ENCODE peak calls at places on chromosomes 16 and 17, in six cellular contexts. One of them, this sample, is unnamed.

GRCh38 chr16:89357055-89357454 is 133.3 kb downstream of the ANKRD11 start:
- DNase-seq in K562: peak; percentile 71
- DNase-seq in A549: no peak
- DNase-seq in IMR-90: no peak
- DNase-seq in GM12878: no peak
- DNase-seq in SK-N-SH: no peak
- DNase-seq in this sample: peak; percentile 40

GRCh38 chr17:73231363-73231762 is 30.3 kb downstream of the CPSF4L start:
- DNase-seq in A549: peak; percentile 43
- DNase-seq in IMR-90: peak; percentile 25
- DNase-seq in GM12878: no peak
- DNase-seq in K562: peak; percentile 63
- DNase-seq in SK-N-SH: peak; percentile 54
- DNase-seq in this sample: no peak

GRCh38 chr16:8931864-8932263 is 31.8 kb downstream of the USP7 start:
- DNase-seq in IMR-90: peak; percentile 68
- DNase-seq in SK-N-SH: no peak
- DNase-seq in A549: no peak
- DNase-seq in GM12878: no peak
- DNase-seq in K562: peak; percentile 65
- DNase-seq in this sample: peak; percentile 48

GRCh38 chr17:2867441-2868424 is 71.5 kb downstream of the RAP1GAP2 start:
- DNase-seq in GM12878: no peak
- DNase-seq in A549: no peak
- DNase-seq in IMR-90: peak; percentile 93
- DNase-seq in K562: no peak
- DNase-seq in SK-N-SH: no peak
- DNase-seq in this sample: peak; percentile 87

GRCh38 chr16:17211797-17212196 is 259.0 kb downstream of the XYLT1 start:
- DNase-seq in SK-N-SH: peak; percentile 21
- DNase-seq in GM12878: no peak
- DNase-seq in A549: no peak
- DNase-seq in IMR-90: no peak
- DNase-seq in K562: peak; percentile 18
- DNase-seq in this sample: peak; percentile 34

GRCh38 chr16:47424846-47425245 is 36.0 kb downstream of the ITFG1 start:
- DNase-seq in A549: no peak
- DNase-seq in K562: no peak
- DNase-seq in GM12878: no peak
- DNase-seq in IMR-90: no peak
- DNase-seq in SK-N-SH: no peak
- DNase-seq in this sample: peak; percentile 39

GRCh38 chr17:75516619-75517276 is 420 bp downstream of the TSEN54 start:
- DNase-seq in GM12878: no peak
- DNase-seq in K562: peak; percentile 54
- DNase-seq in IMR-90: no peak
- DNase-seq in A549: peak; percentile 52
- DNase-seq in SK-N-SH: no peak
- DNase-seq in this sample: no peak

GRCh38 chr17:77019955-77020379 is 120.8 kb upstream of the SEC14L1 start:
- DNase-seq in SK-N-SH: no peak
- DNase-seq in K562: no peak
- DNase-seq in GM12878: no peak
- DNase-seq in IMR-90: no peak
- DNase-seq in A549: no peak
- DNase-seq in this sample: peak; percentile 35

GRCh38 chr16:68636818-68637217 is 8.3 kb upstream of the CDH3 start:
- DNase-seq in A549: no peak
- DNase-seq in IMR-90: no peak
- DNase-seq in SK-N-SH: no peak
- DNase-seq in GM12878: no peak
- DNase-seq in K562: no peak
- DNase-seq in this sample: no peak

GRCh38 chr16:30350134-30350871 is 4.8 kb downstream of the CD2BP2 start:
- DNase-seq in A549: no peak
- DNase-seq in GM12878: peak; percentile 89
- DNase-seq in SK-N-SH: no peak
- DNase-seq in IMR-90: no peak
- DNase-seq in K562: no peak
- DNase-seq in this sample: no peak

GRCh38 chr16:5615868-5616642 is 518.5 kb upstream of the EEF2KMT start:
- DNase-seq in GM12878: no peak
- DNase-seq in A549: peak; percentile 58
- DNase-seq in K562: peak; percentile 87
- DNase-seq in SK-N-SH: peak; percentile 84
- DNase-seq in IMR-90: no peak
- DNase-seq in this sample: peak; percentile 35

GRCh38 chr17:2235792-2236365 is 67.7 kb downstream of the SMG6 start:
- DNase-seq in IMR-90: no peak
- DNase-seq in SK-N-SH: no peak
- DNase-seq in A549: no peak
- DNase-seq in K562: no peak
- DNase-seq in GM12878: no peak
- DNase-seq in this sample: no peak

GRCh38 chr16:1425616-1426370 is 5.1 kb upstream of the PERCC1 start:
- DNase-seq in IMR-90: no peak
- DNase-seq in SK-N-SH: peak; percentile 22
- DNase-seq in A549: no peak
- DNase-seq in K562: no peak
- DNase-seq in GM12878: no peak
- DNase-seq in this sample: no peak

GRCh38 chr17:3039748-3040147 is 23.7 kb downstream of the OR1D5 start:
- DNase-seq in K562: no peak
- DNase-seq in SK-N-SH: no peak
- DNase-seq in IMR-90: peak; percentile 26
- DNase-seq in GM12878: no peak
- DNase-seq in A549: no peak
- DNase-seq in this sample: no peak

GRCh38 chr16:82337355-82337754 is 167.3 kb upstream of the MPHOSPH6 start:
- DNase-seq in K562: no peak
- DNase-seq in IMR-90: no peak
- DNase-seq in SK-N-SH: no peak
- DNase-seq in A549: no peak
- DNase-seq in GM12878: no peak
- DNase-seq in this sample: no peak

GRCh38 chr17:29573871-29574731 is 5.6 kb downstream of the TP53I13 start:
- DNase-seq in GM12878: no peak
- DNase-seq in A549: no peak
- DNase-seq in IMR-90: no peak
- DNase-seq in SK-N-SH: no peak
- DNase-seq in K562: no peak
- DNase-seq in this sample: no peak

GRCh38 chr17:80850817-80851216 is 140.8 kb upstream of the CHMP6 start:
- DNase-seq in IMR-90: peak; percentile 74
- DNase-seq in GM12878: no peak
- DNase-seq in K562: no peak
- DNase-seq in SK-N-SH: no peak
- DNase-seq in A549: no peak
- DNase-seq in this sample: no peak

GRCh38 chr16:81505011-81505660 is 60.5 kb downstream of the CMIP start:
- DNase-seq in GM12878: peak; percentile 72
- DNase-seq in SK-N-SH: peak; percentile 69
- DNase-seq in K562: peak; percentile 97
- DNase-seq in IMR-90: no peak
- DNase-seq in A549: no peak
- DNase-seq in this sample: no peak

GRCh38 chr16:20995711-20996110 is 95.1 kb downstream of the LYRM1 start:
- DNase-seq in GM12878: no peak
- DNase-seq in IMR-90: no peak
- DNase-seq in SK-N-SH: no peak
- DNase-seq in A549: no peak
- DNase-seq in K562: no peak
- DNase-seq in this sample: no peak

GRCh38 chr16:24011237-24011636 is 175.5 kb downstream of the PRKCB start:
- DNase-seq in K562: no peak
- DNase-seq in IMR-90: no peak
- DNase-seq in SK-N-SH: no peak
- DNase-seq in GM12878: no peak
- DNase-seq in A549: no peak
- DNase-seq in this sample: no peak

GRCh38 chr16:24221219-24221618 is 34.9 kb upstream of the CACNG3 start:
- DNase-seq in SK-N-SH: no peak
- DNase-seq in GM12878: no peak
- DNase-seq in A549: no peak
- DNase-seq in IMR-90: no peak
- DNase-seq in K562: no peak
- DNase-seq in this sample: no peak

DNA sequence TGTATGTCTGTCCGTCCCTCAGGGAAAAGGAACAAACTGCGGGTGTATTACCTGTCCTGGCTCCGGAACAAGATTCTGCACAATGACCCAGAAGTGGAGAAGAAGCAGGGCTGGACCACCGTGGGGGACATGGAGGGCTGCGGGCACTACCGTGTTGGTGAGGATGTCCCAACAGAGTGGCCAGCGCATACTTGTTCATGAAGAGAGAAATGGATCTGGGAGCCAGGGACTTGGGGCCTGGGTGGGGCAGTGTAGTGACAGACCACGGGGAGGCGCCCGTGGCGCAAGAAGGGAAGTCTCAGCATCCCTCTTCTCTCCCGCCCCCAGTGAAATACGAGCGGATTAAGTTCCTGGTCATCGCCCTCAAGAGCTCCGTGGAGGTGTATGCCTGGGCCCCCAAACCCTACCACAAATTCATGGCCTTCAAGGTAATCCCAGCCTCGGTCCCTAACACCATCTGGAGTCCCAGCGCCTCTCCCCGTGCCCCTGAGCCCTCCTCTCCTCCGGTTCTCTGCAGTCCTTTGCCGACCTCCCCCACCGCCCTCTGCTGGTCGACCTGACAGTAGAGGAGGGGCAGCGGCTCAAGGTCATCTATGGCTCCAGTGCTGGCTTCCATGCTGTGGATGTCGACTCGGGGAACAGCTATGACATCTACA is 3.5 kb upstream of the C17orf107 start:
- DNase-seq in GM12878: no peak
- DNase-seq in IMR-90: no peak
- DNase-seq in SK-N-SH: no peak
- DNase-seq in K562: peak; percentile 30
- DNase-seq in A549: no peak
- DNase-seq in this sample: no peak
- TF ChIP-seq SMC3 in GM12878: no peak
- TF ChIP-seq SMC3 in IMR-90: no peak
- TF ChIP-seq SMC3 in SK-N-SH: no peak
- TF ChIP-seq SMC3 in K562: no peak
- TF ChIP-seq SMC3 in A549: no peak
- TF ChIP-seq SMC3 in this sample: no peak

DNA sequence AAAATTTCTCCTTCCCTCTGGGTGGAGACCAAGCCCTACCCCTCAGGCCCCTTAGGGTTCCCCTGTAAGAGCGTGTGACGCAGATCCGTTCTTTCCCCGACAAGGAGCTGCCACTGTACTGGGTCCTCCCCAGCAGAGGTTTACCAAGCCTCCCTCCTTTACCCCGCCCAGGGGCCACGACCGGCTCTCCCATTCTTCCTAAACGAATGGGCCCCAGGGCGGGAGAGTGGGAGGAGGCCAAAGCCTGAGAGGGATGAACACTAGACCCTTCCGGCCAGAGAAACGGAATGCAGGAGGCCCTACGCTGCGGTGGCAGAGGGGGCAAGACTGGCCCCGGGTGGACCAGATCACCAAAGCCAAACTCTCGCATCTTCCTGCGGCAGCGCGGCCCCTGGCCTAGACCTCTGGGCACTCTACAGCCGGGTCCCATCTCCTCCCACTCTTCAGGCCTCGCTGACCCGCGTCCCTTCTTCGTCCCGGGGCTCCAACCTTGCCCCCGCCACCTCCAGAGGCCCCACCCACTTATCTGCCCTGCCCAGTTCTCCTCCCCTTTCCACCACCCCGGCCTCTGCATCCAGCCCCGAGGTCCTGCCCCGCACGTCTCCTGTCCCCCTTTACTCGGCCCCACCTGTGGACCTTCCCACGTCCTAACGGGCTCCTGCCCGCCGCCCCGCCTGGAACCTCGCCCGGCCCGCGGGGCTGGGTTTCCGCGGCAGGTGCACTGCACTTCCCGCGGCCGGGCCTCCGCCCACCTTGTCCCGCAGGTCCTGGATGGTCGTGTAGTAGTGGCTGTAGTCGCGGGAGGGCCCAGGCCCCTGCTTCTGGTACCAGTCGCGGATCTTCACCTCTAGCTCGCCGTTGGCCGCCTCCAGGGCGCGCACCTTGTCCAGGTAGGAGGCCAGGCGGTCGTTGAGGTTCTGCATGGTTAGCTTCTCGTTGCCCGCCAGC is 758 bp downstream of the KRT19 start:
- DNase-seq in K562: peak; percentile 76
- DNase-seq in SK-N-SH: no peak
- DNase-seq in A549: no peak
- DNase-seq in GM12878: no peak
- DNase-seq in IMR-90: no peak
- DNase-seq in this sample: no peak
- TF ChIP-seq SMC3 in K562: no peak
- TF ChIP-seq SMC3 in SK-N-SH: no peak
- TF ChIP-seq SMC3 in A549: no peak
- TF ChIP-seq SMC3 in GM12878: no peak
- TF ChIP-seq SMC3 in IMR-90: no peak
- TF ChIP-seq SMC3 in this sample: no peak

DNA sequence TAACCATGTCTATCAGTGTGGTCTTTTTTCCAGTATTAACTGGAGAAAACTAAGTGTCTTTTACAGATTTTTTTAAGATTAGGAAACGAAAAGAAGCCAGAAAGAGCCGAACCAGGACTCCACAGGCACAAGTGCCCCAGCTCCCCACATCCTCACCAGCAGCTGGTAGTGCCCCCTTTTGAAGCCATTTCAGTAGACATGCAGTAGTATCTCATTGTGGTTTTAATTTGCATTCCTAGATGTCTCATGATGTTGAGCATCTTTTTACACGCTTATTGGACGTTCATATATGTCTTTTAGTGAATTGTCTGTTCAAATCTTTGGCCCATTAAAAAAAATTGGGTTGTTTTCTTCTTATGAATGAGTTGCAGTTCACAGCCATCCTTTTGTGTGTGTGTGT is 4.8 kb upstream of the CMTM3 start:
- DNase-seq in A549: no peak
- DNase-seq in GM12878: no peak
- DNase-seq in K562: no peak
- DNase-seq in IMR-90: no peak
- DNase-seq in SK-N-SH: no peak
- DNase-seq in this sample: no peak
- TF ChIP-seq SMC3 in A549: no peak
- TF ChIP-seq SMC3 in GM12878: no peak
- TF ChIP-seq SMC3 in K562: no peak
- TF ChIP-seq SMC3 in IMR-90: no peak
- TF ChIP-seq SMC3 in SK-N-SH: no peak
- TF ChIP-seq SMC3 in this sample: no peak

DNA sequence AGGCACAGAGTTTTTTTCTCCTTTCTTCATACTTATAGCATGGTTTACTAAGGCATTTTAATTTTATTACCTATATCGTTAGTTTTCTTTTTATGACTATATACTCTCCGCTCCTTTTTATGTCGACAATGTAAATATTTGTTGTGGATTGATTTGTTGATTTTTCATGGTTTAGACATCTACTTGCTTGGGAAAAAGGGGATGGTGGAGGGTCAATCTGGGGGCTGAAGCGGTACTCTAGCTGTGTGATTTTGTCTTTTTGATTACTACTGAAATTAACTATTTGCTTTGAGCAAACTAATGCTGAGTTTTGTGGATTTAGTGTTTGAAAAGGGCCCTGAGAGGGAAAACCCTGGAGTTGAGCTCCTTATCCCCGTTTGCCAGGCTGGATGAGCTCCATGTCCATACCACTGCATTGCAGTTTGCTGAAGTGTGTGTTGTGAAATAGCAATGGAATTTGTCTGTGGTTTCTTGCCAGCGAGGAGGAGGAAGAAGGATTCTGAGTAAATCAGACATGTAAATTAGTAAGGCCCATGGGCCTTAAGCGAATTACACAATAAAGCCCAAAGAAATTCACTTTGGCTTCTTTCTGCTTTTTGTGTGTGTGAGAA is 72.0 kb downstream of the FTO start:
- DNase-seq in GM12878: no peak
- DNase-seq in SK-N-SH: no peak
- DNase-seq in IMR-90: peak; percentile 91
- DNase-seq in A549: peak; percentile 39
- DNase-seq in K562: no peak
- DNase-seq in this sample: peak; percentile 80
- TF ChIP-seq SMC3 in GM12878: no peak
- TF ChIP-seq SMC3 in SK-N-SH: no peak
- TF ChIP-seq SMC3 in IMR-90: no peak
- TF ChIP-seq SMC3 in A549: peak; percentile 37
- TF ChIP-seq SMC3 in K562: no peak
- TF ChIP-seq SMC3 in this sample: peak; percentile 33

This sample was measured in HepG2.